ENCODE peak calls at places on chromosomes 6 and 20, in four cellular contexts. U is psoas muscle, F is left cardiac atrium, X is MM.1S. M is an unnamed sample.

GRCh38 chr6:56860466-56860865 is 94.4 kb upstream of the BEND6 start:
- DNase-seq in U (no peak), F (no peak), X (no peak), M (peak)

GRCh38 chr6:393391-394221 is 2.1 kb downstream of the IRF4 start:
- DNase-seq in U (peak), F (no peak), X (peak), M (no peak)

GRCh38 chr6:113476937-113477839 is 380.0 kb upstream of the MARCKS start:
- DNase-seq in U (no peak), F (no peak), X (no peak), M (peak)

GRCh38 chr20:49379338-49379737 is 101.5 kb upstream of the ZNFX1 start:
- DNase-seq in U (no peak), F (no peak), X (no peak), M (no peak)

GRCh38 chr6:39188577-39188976 is 40.7 kb downstream of the KCNK5 start:
- DNase-seq in U (no peak), F (no peak), X (no peak), M (no peak)

GRCh38 chr6:3376888-3377535 is 79.8 kb downstream of the SLC22A23 start:
- DNase-seq in U (no peak), F (no peak), X (no peak), M (no peak)

GRCh38 chr20:5714261-5715041 is 35.8 kb upstream of the SHLD1 start:
- DNase-seq in U (no peak), F (no peak), X (peak), M (no peak)

GRCh38 chr6:82408952-82409421 is 45.4 kb downstream of the TPBG start:
- DNase-seq in U (no peak), F (no peak), X (no peak), M (peak)

GRCh38 chr20:3781153-3781910 is at the start of gene SPEF1:
- DNase-seq in U (peak), F (peak), X (peak), M (peak)

GRCh38 chr6:22612241-22612640 is 42.9 kb downstream of the HDGFL1 start:
- DNase-seq in U (no peak), F (no peak), X (no peak), M (no peak)

GRCh38 chr20:61731363-61732181 is 334.1 kb downstream of the TAF4 start:
- DNase-seq in U (peak), F (peak), X (no peak), M (peak)

GRCh38 chr20:14948416-14948815 is 611.0 kb upstream of the FLRT3 start:
- DNase-seq in U (no peak), F (no peak), X (peak), M (no peak)

GRCh38 chr6:2960935-2961334 is 10.4 kb downstream of the SERPINB6 start:
- DNase-seq in U (no peak), F (no peak), X (no peak), M (no peak)

GRCh38 chr20:2651772-2652723 is at the start of gene NOP56:
- DNase-seq in U (peak), F (peak), X (peak), M (peak)

GRCh38 chr6:15901141-15902115 is 227.5 kb upstream of the MYLIP start:
- DNase-seq in U (no peak), F (no peak), X (peak), M (no peak)

GRCh38 chr6:161618816-161619454 is 345.1 kb upstream of the AGPAT4 start:
- DNase-seq in U (no peak), F (peak), X (peak), M (peak)

GRCh38 chr6:146914563-146915483 is 289.4 kb upstream of the STXBP5 start:
- DNase-seq in U (peak), F (peak), X (no peak), M (peak)

GRCh38 chr6:146267447-146267846 is 238.6 kb downstream of the GRM1 start:
- DNase-seq in U (no peak), F (no peak), X (no peak), M (no peak)

GRCh38 chr6:3568396-3569082 is 111.7 kb upstream of the SLC22A23 start:
- DNase-seq in U (no peak), F (no peak), X (no peak), M (no peak)

GRCh38 chr6:68572525-68572924 is 62.6 kb upstream of the ADGRB3 start:
- DNase-seq in U (no peak), F (no peak), X (peak), M (no peak)

M was measured in AG08395.